ENCODE peak calls at places on chromosome 1, in seven cellular contexts. L is tibial nerve, Q is sigmoid colon, A is transverse colon, E is K562, U is ovary, F is esophagus muscularis mucosa. M is an unnamed sample.

GRCh38 chr1:247331172-247331525 is 518 bp downstream of the ZNF496 start:
- DNase-seq in F (no peak), A (peak; percentile 87), U (peak; percentile 83), Q (peak; percentile 86), L (peak; percentile 47), E (peak; percentile 92), M (peak; percentile 79)

GRCh38 chr1:115255154-115255553 is 82.9 kb downstream of the NGF start:
- DNase-seq in L (no peak), F (no peak), Q (no peak), A (no peak), U (no peak), E (no peak), M (no peak)

GRCh38 chr1:44609412-44609767 is 64.9 kb downstream of the TMEM53 start:
- DNase-seq in Q (peak; percentile 84), U (peak; percentile 68), L (peak; percentile 36), A (peak; percentile 44), F (no peak), E (peak; percentile 80), M (peak; percentile 69)

GRCh38 chr1:226355679-226356583 is 47.0 kb upstream of the LIN9 start:
- DNase-seq in L (no peak), A (peak; percentile 42), F (no peak), E (no peak), U (no peak), Q (no peak), M (no peak)

GRCh38 chr1:178612261-178612660 is 99.4 kb downstream of the TEX35 start:
- DNase-seq in A (no peak), F (no peak), U (no peak), Q (no peak), L (no peak), E (no peak), M (no peak)

GRCh38 chr1:112983540-112984131 is 27.6 kb upstream of the SLC16A1 start:
- DNase-seq in U (no peak), L (no peak), F (no peak), A (no peak), Q (no peak), E (no peak), M (no peak)

GRCh38 chr1:178541829-178542553 is 29.1 kb downstream of the TEX35 start:
- DNase-seq in A (peak; percentile 83), Q (no peak), F (no peak), L (no peak), U (no peak), E (peak; percentile 56), M (peak; percentile 65)

GRCh38 chr1:159700312-159700711 is 14.1 kb downstream of the CRP start:
- DNase-seq in L (no peak), E (no peak), F (no peak), Q (no peak), U (no peak), A (no peak), M (no peak)

GRCh38 chr1:235986869-235987268 is 78.0 kb downstream of the NID1 start:
- DNase-seq in L (no peak), E (no peak), A (no peak), U (no peak), F (no peak), Q (no peak), M (no peak)

GRCh38 chr1:77825356-77825709 is 45.9 kb downstream of the MIGA1 start:
- DNase-seq in Q (no peak), L (peak; percentile 23), U (no peak), F (no peak), A (peak; percentile 10), E (no peak), M (peak; percentile 45)

GRCh38 chr1:41514381-41514780 is 29.9 kb upstream of the EDN2 start:
- DNase-seq in L (no peak), A (peak; percentile 71), E (no peak), U (no peak), F (no peak), Q (no peak), M (peak; percentile 89)

GRCh38 chr1:213698092-213698702 is 289.6 kb upstream of the PROX1 start:
- DNase-seq in L (no peak), F (no peak), A (no peak), Q (no peak), U (no peak), E (no peak), M (no peak)

GRCh38 chr1:24189528-24189927 is 2.4 kb upstream of the IFNLR1 start:
- DNase-seq in L (no peak), F (no peak), Q (no peak), U (no peak), A (peak; percentile 65), E (no peak), M (no peak)

DNA sequence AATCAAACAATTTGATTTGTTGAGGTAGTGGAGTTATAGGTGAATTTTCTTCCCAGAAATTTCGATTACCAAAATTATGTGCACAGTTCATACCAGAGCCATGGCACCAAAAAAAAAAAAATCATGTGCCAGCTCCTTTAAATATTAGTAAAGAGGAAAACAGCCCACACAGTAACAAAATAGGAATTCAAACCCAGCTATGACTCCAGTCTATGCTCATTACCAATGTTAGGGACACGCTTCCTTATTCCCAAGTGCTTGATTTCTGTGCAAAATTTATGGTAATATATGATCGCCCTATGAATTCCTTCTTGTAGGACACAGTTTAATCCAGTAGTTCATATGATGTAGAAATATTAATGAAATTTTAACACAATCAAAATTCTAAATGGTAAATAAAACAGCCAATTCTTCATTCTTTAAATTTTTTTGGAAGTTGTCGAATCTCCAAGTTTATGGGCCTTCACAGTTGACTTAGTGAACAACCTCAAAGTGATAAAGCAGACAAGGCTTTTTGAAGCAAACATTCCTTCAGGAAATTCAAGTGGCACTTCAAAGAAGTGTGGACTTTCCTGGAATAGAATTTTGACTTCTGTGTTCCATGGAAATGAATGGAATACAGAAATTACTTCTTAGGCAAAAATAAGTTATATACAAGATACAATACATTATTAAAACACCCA is 1.9 kb downstream of the TOR1AIP2 start:
- DNase-seq in U (no peak), F (no peak), Q (no peak), A (no peak), E (no peak), L (no peak), M (no peak)
- H3K4me3 ChIP-seq in U (peak overlapping the region; percentile 70), F (peak overlapping the region; percentile 76), Q (no peak overlapping the region), A (no peak overlapping the region), E (peak overlapping the region; percentile 71), L (peak overlapping the region; percentile 61), M (peak overlapping the region; percentile 64)

GRCh38 chr1:207051615-207051943 is 571 bp upstream of the YOD1 start:
- DNase-seq in U (no peak), F (no peak), L (no peak), A (no peak), E (no peak), Q (no peak), M (no peak)
- TF ChIP-seq EP300 in U (no peak), F (no peak), L (no peak), A (no peak), E (no peak), Q (no peak), M (no peak)

DNA sequence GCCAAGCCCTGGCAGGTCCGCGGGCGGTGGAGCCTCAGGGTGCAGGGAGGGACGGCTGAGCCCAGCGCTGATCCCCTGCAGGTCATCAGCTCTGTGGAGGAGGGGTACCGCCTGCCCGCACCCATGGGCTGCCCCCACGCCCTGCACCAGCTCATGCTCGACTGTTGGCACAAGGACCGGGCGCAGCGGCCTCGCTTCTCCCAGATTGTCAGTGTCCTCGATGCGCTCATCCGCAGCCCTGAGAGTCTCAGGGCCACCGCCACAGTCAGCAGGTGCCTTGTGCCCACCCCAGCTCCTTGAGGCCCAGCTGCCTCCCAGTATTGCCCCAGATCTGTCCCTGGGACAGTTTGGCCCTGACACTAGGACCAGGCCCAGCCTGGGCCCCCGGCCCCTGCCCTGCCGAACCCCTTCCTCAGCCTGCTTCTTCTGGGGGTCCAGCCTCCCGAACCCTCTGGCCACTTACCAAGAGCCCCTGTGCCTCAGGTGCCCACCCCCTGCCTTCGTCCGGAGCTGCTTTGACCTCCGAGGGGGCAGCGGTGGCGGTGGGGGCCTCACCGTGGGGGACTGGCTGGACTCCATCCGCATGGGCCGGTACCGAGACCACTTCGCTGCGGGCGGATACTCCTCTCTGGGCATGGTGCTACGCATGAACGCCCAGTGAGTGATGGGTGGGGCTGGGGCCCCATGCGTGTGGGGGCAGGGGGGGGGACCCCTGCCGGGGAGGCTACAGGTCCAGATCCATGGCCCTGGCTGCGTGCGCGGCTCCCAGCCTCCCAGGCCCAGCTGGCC is 35.4 kb upstream of the C1QA start:
- DNase-seq in F (no peak), Q (no peak), E (no peak), U (no peak), L (no peak), A (no peak), M (no peak)
- H3K27me3 ChIP-seq in F (peaks cover 3% of the 10 kb centered on the region), Q (peaks cover 17% of the 10 kb centered on the region), E (peaks cover 39% of the 10 kb centered on the region), U (no peaks in the 10 kb centered on the region), L (no peaks in the 10 kb centered on the region), A (peaks cover 70% of the 10 kb centered on the region), M (peaks cover 85% of the 10 kb centered on the region)

GRCh38 chr1:25620701-25621350 is 4.2 kb downstream of the MAN1C1 start:
- DNase-seq in Q (no peak), U (no peak), L (no peak), E (no peak), A (no peak), F (no peak), M (no peak)
- H3K4me3 ChIP-seq in Q (no peak overlapping the region), U (no peak overlapping the region), L (no peak overlapping the region), E (no peak overlapping the region), A (no peak overlapping the region), F (no peak overlapping the region), M (no peak overlapping the region)

DNA sequence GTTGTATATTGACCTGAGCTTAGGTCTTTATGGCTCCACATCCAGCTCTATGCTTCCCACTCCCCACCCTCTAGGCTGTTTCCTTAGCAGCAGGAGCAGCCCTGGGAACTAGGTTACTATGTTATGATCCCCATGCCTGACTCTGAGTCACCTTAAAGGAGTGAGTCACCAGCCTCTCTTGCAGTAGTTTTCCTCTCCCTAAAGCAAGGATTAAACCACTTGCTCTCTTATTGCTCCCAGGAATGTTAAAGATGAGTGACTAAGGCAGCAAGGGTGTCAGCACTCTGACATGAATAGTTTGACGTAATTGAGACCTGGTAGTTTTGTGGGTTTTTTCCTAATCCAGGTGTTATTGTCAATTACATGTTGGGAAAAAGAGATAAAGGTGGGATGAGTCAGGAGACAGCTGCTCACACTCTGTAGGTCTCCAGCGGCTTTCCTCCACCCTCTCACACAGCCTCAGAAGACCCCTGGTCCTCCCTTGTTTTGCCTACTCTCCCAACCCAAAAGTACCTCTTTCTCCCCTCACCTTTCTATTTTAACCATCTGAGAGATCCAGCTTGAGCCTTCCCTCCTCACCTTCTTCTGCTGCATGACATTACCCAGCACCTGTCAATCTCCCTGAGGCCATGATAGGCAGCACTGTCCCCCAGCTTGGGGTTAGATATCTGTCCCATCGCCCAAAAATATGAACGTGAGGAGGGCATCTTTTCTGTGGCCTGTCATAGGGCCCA is 369.1 kb upstream of the VAMP3 start:
- DNase-seq in E (no peak), U (no peak), L (no peak), F (peak; percentile 77), Q (no peak), A (no peak), M (peak; percentile 19)
- TF ChIP-seq EP300 in E (no peak), U (no peak), L (no peak), F (no peak), Q (no peak), A (no peak), M (no peak)

DNA sequence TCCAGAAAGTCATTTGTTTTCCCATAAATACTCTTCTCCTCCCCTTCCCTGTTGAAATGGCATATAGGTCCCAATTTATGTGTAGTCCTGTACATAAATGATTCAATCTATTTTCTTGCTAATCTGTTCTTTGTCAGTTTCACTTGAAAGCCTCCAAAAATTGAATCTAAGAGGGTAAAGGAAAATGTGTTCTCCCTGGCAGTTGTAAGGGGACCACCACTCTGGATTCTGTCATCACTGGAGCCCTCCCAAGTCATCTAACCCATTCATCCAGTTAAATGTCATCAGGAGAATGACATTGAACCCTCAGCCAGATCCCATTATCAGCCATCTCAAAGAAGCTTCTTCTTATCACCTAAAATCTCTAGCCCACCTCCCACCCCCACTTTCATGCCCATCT is 35.0 kb upstream of the RNF2 start:
- DNase-seq in E (no peak), F (no peak), L (no peak), A (no peak), U (no peak), Q (no peak), M (no peak)
- H3K27me3 ChIP-seq in E (no peaks in the 10 kb centered on the region), F (no peaks in the 10 kb centered on the region), L (no peaks in the 10 kb centered on the region), A (no peaks in the 10 kb centered on the region), U (no peaks in the 10 kb centered on the region), Q (no peaks in the 10 kb centered on the region), M (no peaks in the 10 kb centered on the region)